ENCODE peak calls at places on chromosome 10, in five cellular contexts. One of them, this sample, is unnamed.

GRCh38 chr10:50992356-50992866 is 81.9 kb upstream of the PRKG1 start:
- DNase-seq in Right ventricle myocardium inferior: no peak
- DNase-seq in Right ventricle myocardium superior: no peak
- DNase-seq in IMR-90: peak; percentile 31
- DNase-seq in stimulated activated naive CD8-positive, alpha-beta T cell treated with anti-CD3 and anti-CD28 coated beads, Interleukin-15, amount 100 ng/mL, for 72 hours: no peak
- DNase-seq in this sample: no peak

GRCh38 chr10:124989526-124989925 is 47.6 kb downstream of the ZRANB1 start:
- DNase-seq in Right ventricle myocardium inferior: no peak
- DNase-seq in Right ventricle myocardium superior: no peak
- DNase-seq in IMR-90: no peak
- DNase-seq in stimulated activated naive CD8-positive, alpha-beta T cell treated with anti-CD3 and anti-CD28 coated beads, Interleukin-15, amount 100 ng/mL, for 72 hours: no peak
- DNase-seq in this sample: no peak

GRCh38 chr10:128373831-128374230 is 247.6 kb upstream of the MKI67 start:
- DNase-seq in Right ventricle myocardium inferior: no peak
- DNase-seq in Right ventricle myocardium superior: no peak
- DNase-seq in IMR-90: no peak
- DNase-seq in stimulated activated naive CD8-positive, alpha-beta T cell treated with anti-CD3 and anti-CD28 coated beads, Interleukin-15, amount 100 ng/mL, for 72 hours: no peak
- DNase-seq in this sample: no peak

GRCh38 chr10:118835682-118836326 is 81.0 kb upstream of the CACUL1 start:
- DNase-seq in Right ventricle myocardium inferior: no peak
- DNase-seq in Right ventricle myocardium superior: no peak
- DNase-seq in IMR-90: no peak
- DNase-seq in stimulated activated naive CD8-positive, alpha-beta T cell treated with anti-CD3 and anti-CD28 coated beads, Interleukin-15, amount 100 ng/mL, for 72 hours: no peak
- DNase-seq in this sample: peak; percentile 92

GRCh38 chr10:104127411-104127810 is 5.4 kb downstream of the SFR1 start:
- DNase-seq in Right ventricle myocardium inferior: no peak
- DNase-seq in Right ventricle myocardium superior: no peak
- DNase-seq in IMR-90: no peak
- DNase-seq in stimulated activated naive CD8-positive, alpha-beta T cell treated with anti-CD3 and anti-CD28 coated beads, Interleukin-15, amount 100 ng/mL, for 72 hours: peak; percentile 27
- DNase-seq in this sample: no peak

GRCh38 chr10:69856601-69857166 is 55.0 kb downstream of the COL13A1 start:
- DNase-seq in Right ventricle myocardium inferior: no peak
- DNase-seq in Right ventricle myocardium superior: no peak
- DNase-seq in IMR-90: no peak
- DNase-seq in stimulated activated naive CD8-positive, alpha-beta T cell treated with anti-CD3 and anti-CD28 coated beads, Interleukin-15, amount 100 ng/mL, for 72 hours: no peak
- DNase-seq in this sample: no peak

GRCh38 chr10:4770766-4771553 is 55.0 kb upstream of the AKR1E2 start:
- DNase-seq in Right ventricle myocardium inferior: no peak
- DNase-seq in Right ventricle myocardium superior: no peak
- DNase-seq in IMR-90: peak; percentile 98
- DNase-seq in stimulated activated naive CD8-positive, alpha-beta T cell treated with anti-CD3 and anti-CD28 coated beads, Interleukin-15, amount 100 ng/mL, for 72 hours: no peak
- DNase-seq in this sample: peak; percentile 81

GRCh38 chr10:77237120-77237519 is 400.5 kb downstream of the KCNMA1 start:
- DNase-seq in Right ventricle myocardium inferior: no peak
- DNase-seq in Right ventricle myocardium superior: no peak
- DNase-seq in IMR-90: no peak
- DNase-seq in stimulated activated naive CD8-positive, alpha-beta T cell treated with anti-CD3 and anti-CD28 coated beads, Interleukin-15, amount 100 ng/mL, for 72 hours: no peak
- DNase-seq in this sample: no peak

This sample was measured in HCT116.